ENCODE peak calls at places on chromosomes 13 and 19, in ten cellular contexts. One of them, this sample, is unnamed.

GRCh38 chr19:39937094-39937493 is 2.7 kb upstream of the FCGBP start:
- DNase-seq in GM10248: peak; percentile 73
- DNase-seq in hepatocyte: no peak
- DNase-seq in HTR-8/SVneo: no peak
- DNase-seq in T-helper 1 cell: no peak
- DNase-seq in NCI-H1092: no peak
- DNase-seq in heart right ventricle: no peak
- DNase-seq in foreskin fibroblast: no peak
- DNase-seq in non-pigmented ciliary epithelial cell: no peak
- DNase-seq in CD8-positive, alpha-beta T cell: peak; percentile 46
- DNase-seq in this sample: no peak

GRCh38 chr19:13817615-13818371 is 22.6 kb downstream of the ZSWIM4 start:
- DNase-seq in GM10248: no peak
- DNase-seq in hepatocyte: peak; percentile 81
- DNase-seq in HTR-8/SVneo: no peak
- DNase-seq in T-helper 1 cell: peak; percentile 30
- DNase-seq in NCI-H1092: no peak
- DNase-seq in heart right ventricle: no peak
- DNase-seq in foreskin fibroblast: no peak
- DNase-seq in non-pigmented ciliary epithelial cell: no peak
- DNase-seq in CD8-positive, alpha-beta T cell: peak; percentile 56
- DNase-seq in this sample: peak; percentile 97

GRCh38 chr13:101579291-101579802 is 126.9 kb downstream of the ITGBL1 start:
- DNase-seq in GM10248: no peak
- DNase-seq in hepatocyte: peak; percentile 19
- DNase-seq in HTR-8/SVneo: no peak
- DNase-seq in T-helper 1 cell: no peak
- DNase-seq in NCI-H1092: no peak
- DNase-seq in heart right ventricle: no peak
- DNase-seq in foreskin fibroblast: peak; percentile 47
- DNase-seq in non-pigmented ciliary epithelial cell: peak; percentile 43
- DNase-seq in CD8-positive, alpha-beta T cell: no peak
- DNase-seq in this sample: no peak

GRCh38 chr19:45528744-45529453 is 21.6 kb downstream of the VASP start:
- DNase-seq in GM10248: no peak
- DNase-seq in hepatocyte: peak; percentile 76
- DNase-seq in HTR-8/SVneo: no peak
- DNase-seq in T-helper 1 cell: no peak
- DNase-seq in NCI-H1092: no peak
- DNase-seq in heart right ventricle: no peak
- DNase-seq in foreskin fibroblast: no peak
- DNase-seq in non-pigmented ciliary epithelial cell: no peak
- DNase-seq in CD8-positive, alpha-beta T cell: peak; percentile 32
- DNase-seq in this sample: peak; percentile 91

GRCh38 chr19:703651-704446 is 4.9 kb upstream of the PALM start:
- DNase-seq in GM10248: peak; percentile 73
- DNase-seq in hepatocyte: peak; percentile 80
- DNase-seq in HTR-8/SVneo: peak; percentile 24
- DNase-seq in T-helper 1 cell: peak; percentile 40
- DNase-seq in NCI-H1092: no peak
- DNase-seq in heart right ventricle: peak; percentile 69
- DNase-seq in foreskin fibroblast: no peak
- DNase-seq in non-pigmented ciliary epithelial cell: no peak
- DNase-seq in CD8-positive, alpha-beta T cell: peak; percentile 69
- DNase-seq in this sample: peak; percentile 84

GRCh38 chr13:26473571-26474230 is 83.8 kb upstream of the WASF3 start:
- DNase-seq in GM10248: no peak
- DNase-seq in hepatocyte: no peak
- DNase-seq in HTR-8/SVneo: no peak
- DNase-seq in T-helper 1 cell: no peak
- DNase-seq in NCI-H1092: peak; percentile 74
- DNase-seq in heart right ventricle: no peak
- DNase-seq in foreskin fibroblast: no peak
- DNase-seq in non-pigmented ciliary epithelial cell: no peak
- DNase-seq in CD8-positive, alpha-beta T cell: no peak
- DNase-seq in this sample: peak; percentile 48

GRCh38 chr13:21511841-21512240 is 52.7 kb upstream of the ZDHHC20 start:
- DNase-seq in GM10248: no peak
- DNase-seq in hepatocyte: no peak
- DNase-seq in HTR-8/SVneo: no peak
- DNase-seq in T-helper 1 cell: no peak
- DNase-seq in NCI-H1092: no peak
- DNase-seq in heart right ventricle: no peak
- DNase-seq in foreskin fibroblast: no peak
- DNase-seq in non-pigmented ciliary epithelial cell: peak; percentile 20
- DNase-seq in CD8-positive, alpha-beta T cell: no peak
- DNase-seq in this sample: no peak

GRCh38 chr13:112930192-112930591 is 38.8 kb upstream of the MCF2L start:
- DNase-seq in GM10248: no peak
- DNase-seq in hepatocyte: no peak
- DNase-seq in HTR-8/SVneo: no peak
- DNase-seq in T-helper 1 cell: no peak
- DNase-seq in NCI-H1092: no peak
- DNase-seq in heart right ventricle: no peak
- DNase-seq in foreskin fibroblast: no peak
- DNase-seq in non-pigmented ciliary epithelial cell: no peak
- DNase-seq in CD8-positive, alpha-beta T cell: no peak
- DNase-seq in this sample: no peak

GRCh38 chr13:20923272-20923671 is 20.7 kb upstream of the XPO4 start:
- DNase-seq in GM10248: no peak
- DNase-seq in hepatocyte: no peak
- DNase-seq in HTR-8/SVneo: no peak
- DNase-seq in T-helper 1 cell: no peak
- DNase-seq in NCI-H1092: no peak
- DNase-seq in heart right ventricle: no peak
- DNase-seq in foreskin fibroblast: no peak
- DNase-seq in non-pigmented ciliary epithelial cell: no peak
- DNase-seq in CD8-positive, alpha-beta T cell: no peak
- DNase-seq in this sample: no peak

GRCh38 chr19:47699360-47699917 is 13.8 kb upstream of the EHD2 start:
- DNase-seq in GM10248: peak; percentile 84
- DNase-seq in hepatocyte: peak; percentile 69
- DNase-seq in HTR-8/SVneo: peak; percentile 71
- DNase-seq in T-helper 1 cell: no peak
- DNase-seq in NCI-H1092: no peak
- DNase-seq in heart right ventricle: no peak
- DNase-seq in foreskin fibroblast: no peak
- DNase-seq in non-pigmented ciliary epithelial cell: no peak
- DNase-seq in CD8-positive, alpha-beta T cell: peak; percentile 58
- DNase-seq in this sample: peak; percentile 76

GRCh38 chr13:26719356-26719945 is 41.1 kb downstream of the GPR12 start:
- DNase-seq in GM10248: no peak
- DNase-seq in hepatocyte: no peak
- DNase-seq in HTR-8/SVneo: no peak
- DNase-seq in T-helper 1 cell: no peak
- DNase-seq in NCI-H1092: peak; percentile 76
- DNase-seq in heart right ventricle: no peak
- DNase-seq in foreskin fibroblast: peak; percentile 6
- DNase-seq in non-pigmented ciliary epithelial cell: no peak
- DNase-seq in CD8-positive, alpha-beta T cell: no peak
- DNase-seq in this sample: no peak